ENCODE peak calls at places on chromosomes 13 and 19, in five cellular contexts. C is right cardiac atrium, J is SJSA1, T is tibial artery, H is cardiac muscle cell. P is an unnamed sample.

GRCh38 chr13:113138792-113139551 is 16.4 kb downstream of the F10 start:
- DNase-seq in C (no peak), J (no peak), T (peak; percentile 48), H (peak; percentile 19), P (no peak)

GRCh38 chr13:75135325-75135825 is 346.6 kb downstream of the TBC1D4 start:
- DNase-seq in C (no peak), J (peak; percentile 65), T (no peak), H (peak; percentile 97), P (peak; percentile 81)

GRCh38 chr19:48818234-48818823 is 7.5 kb upstream of the BCAT2 start:
- DNase-seq in C (no peak), J (no peak), T (no peak), H (no peak), P (no peak)

GRCh38 chr19:46975918-46976782 is 43.5 kb upstream of the NPAS1 start:
- DNase-seq in C (peak; percentile 99), J (peak; percentile 85), T (peak; percentile 100), H (peak; percentile 99), P (peak; percentile 98)

GRCh38 chr13:42110410-42111155 is 62.1 kb downstream of the DGKH start:
- DNase-seq in C (no peak), J (peak; percentile 70), T (no peak), H (peak; percentile 88), P (peak; percentile 84)

GRCh38 chr19:1513492-1514294 is 874 bp upstream of the ADAMTSL5 start:
- DNase-seq in C (peak; percentile 74), J (peak; percentile 48), T (no peak), H (peak; percentile 59), P (peak; percentile 84)

GRCh38 chr13:110137677-110138008 is 169.3 kb downstream of the COL4A1 start:
- DNase-seq in C (peak; percentile 78), J (peak; percentile 15), T (no peak), H (peak; percentile 30), P (peak; percentile 43)

GRCh38 chr13:99974296-99974938 is 2.9 kb upstream of the ZIC5 start:
- DNase-seq in C (no peak), J (no peak), T (no peak), H (no peak), P (no peak)

GRCh38 chr19:53254451-53255341 is at the start of gene ZNF677:
- DNase-seq in C (peak; percentile 98), J (peak; percentile 1), T (peak; percentile 96), H (peak; percentile 95), P (peak; percentile 88)

GRCh38 chr19:5050016-5050656 is 81.2 kb downstream of the KDM4B start:
- DNase-seq in C (no peak), J (no peak), T (no peak), H (no peak), P (no peak)

GRCh38 chr19:5052515-5052914 is 83.6 kb downstream of the KDM4B start:
- DNase-seq in C (no peak), J (no peak), T (no peak), H (no peak), P (no peak)

GRCh38 chr19:5052945-5053485 is 84.1 kb downstream of the KDM4B start:
- DNase-seq in C (no peak), J (no peak), T (no peak), H (no peak), P (no peak)

GRCh38 chr19:5050905-5051304 is 82.0 kb downstream of the KDM4B start:
- DNase-seq in C (peak; percentile 51), J (no peak), T (no peak), H (no peak), P (no peak)

DNA sequence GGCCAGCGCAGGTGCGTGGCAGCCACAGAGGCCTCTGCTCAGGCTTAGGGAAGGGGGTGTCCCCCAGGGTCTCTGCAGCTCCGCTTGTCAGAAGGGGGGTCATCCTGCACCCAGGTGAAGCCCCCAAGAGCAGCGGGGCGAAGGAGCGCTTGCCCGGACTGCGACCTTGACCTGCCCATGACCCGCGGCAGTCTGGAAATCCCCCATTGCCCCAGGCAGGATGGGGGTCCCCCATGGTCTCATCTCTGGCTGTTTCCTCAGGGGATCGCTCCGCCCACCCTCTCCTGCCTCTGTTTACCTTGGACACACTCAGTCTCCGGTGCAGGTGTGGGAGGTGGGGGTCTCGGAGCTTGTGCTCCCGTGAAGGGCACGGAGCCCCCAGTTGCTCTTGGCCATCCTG is 82.7 kb downstream of the KDM4B start:
- DNase-seq in C (peak; percentile 52), J (no peak), T (no peak), H (no peak), P (no peak)
- H3K4me1 ChIP-seq in C (peaks cover 2% of the 10 kb centered on the region), J (peaks cover 25% of the 10 kb centered on the region), T (peaks cover 32% of the 10 kb centered on the region), H (peaks cover 14% of the 10 kb centered on the region), P (peaks cover 32% of the 10 kb centered on the region)

GRCh38 chr13:51729853-51730553 is 74.0 kb downstream of the DHRS12 start:
- DNase-seq in C (peak; percentile 77), J (peak; percentile 93), T (peak; percentile 80), H (peak; percentile 88), P (peak; percentile 95)
- H3K4me3 ChIP-seq in C (no peak overlapping the region), J (peak overlapping the region; percentile 16), T (peak overlapping the region; percentile 12), H (no peak overlapping the region), P (peak overlapping the region; percentile 66)

DNA sequence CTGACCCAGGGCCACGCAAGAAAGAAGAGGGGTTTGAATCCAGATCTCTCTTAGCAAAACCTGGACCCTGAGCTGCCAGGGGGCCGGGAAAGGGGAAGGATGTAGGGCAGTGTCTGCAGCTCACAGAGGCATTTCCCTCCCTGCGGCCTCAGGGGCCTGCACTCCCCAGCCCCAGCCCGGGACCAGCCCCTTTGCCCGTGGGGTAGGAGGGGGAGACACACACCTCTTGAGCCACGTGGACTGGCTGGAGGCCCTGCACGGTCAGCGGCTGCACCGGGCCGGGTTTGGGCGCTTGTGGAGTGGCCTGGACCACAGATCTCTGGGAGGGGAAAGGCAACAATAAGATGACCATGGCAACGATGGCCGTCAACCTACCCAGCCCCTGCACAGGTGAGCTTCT is 26.9 kb downstream of the RFX1 start:
- DNase-seq in C (peak; percentile 77), J (no peak), T (no peak), H (peak; percentile 20), P (no peak)
- H3K4me1 ChIP-seq in C (peaks cover 9% of the 10 kb centered on the region), J (no peaks in the 10 kb centered on the region), T (peaks cover 30% of the 10 kb centered on the region), H (peaks cover 7% of the 10 kb centered on the region), P (no peaks in the 10 kb centered on the region)

DNA sequence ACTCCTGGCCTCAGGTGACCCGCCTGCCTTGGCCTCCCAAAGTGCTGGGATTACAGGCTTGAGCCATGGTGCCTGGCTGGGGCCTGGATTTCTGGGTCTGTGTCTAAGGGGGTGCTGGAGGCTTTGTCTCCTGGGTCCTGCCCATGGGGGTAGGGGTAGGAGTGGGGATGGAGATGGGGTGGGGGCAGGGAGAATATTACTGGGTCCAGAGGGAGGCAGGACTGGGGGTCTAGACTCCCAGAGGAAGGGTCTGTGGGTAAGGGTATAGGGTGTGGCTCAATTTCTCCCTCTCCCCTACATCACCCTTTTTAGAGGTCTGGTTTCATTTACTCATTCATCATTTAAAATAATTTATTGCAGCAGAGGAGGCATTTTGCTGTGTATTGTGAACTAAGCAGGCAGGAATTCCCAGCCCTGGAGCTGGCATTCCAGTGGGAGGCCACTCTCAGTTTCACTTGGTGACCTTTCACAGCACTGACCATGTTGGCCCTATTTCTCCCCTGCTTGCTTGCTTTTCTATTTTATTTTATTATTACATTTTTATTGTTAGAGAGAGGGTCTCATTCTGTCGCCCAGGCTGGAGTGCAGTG is 810 bp upstream of the NFKBID start:
- DNase-seq in C (no peak), J (peak; percentile 44), T (no peak), H (peak; percentile 25), P (peak; percentile 84)
- H3K4me3 ChIP-seq in C (peak overlapping the region; percentile 12), J (peak overlapping the region; percentile 63), T (peak overlapping the region; percentile 85), H (no peak overlapping the region), P (peak overlapping the region; percentile 93)

DNA sequence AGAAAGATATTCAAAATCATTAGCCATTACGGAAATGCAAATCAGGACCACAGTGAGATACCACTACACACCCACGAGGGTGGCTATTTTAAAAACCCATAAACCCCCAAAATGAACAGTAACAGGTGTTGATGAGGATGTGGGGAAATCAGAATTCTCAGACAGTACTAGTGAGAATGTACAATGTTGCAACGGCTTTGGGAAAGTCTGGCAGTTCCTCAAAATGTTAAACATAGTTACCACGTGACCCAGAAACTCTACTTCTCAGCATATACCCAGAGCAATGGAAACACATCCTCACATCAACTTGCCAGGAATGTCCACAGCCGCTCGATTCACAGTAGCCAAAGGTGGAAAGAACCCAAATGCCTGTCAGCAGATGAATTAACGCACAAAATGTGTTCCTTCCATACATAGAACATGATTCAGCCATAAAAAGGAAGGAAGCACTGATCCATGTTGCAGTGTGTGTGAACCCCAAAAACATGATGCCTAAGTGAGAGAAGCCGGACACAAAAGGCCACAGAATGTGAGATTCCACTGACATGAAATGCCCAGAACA is 7.0 kb downstream of the PLVAP start:
- DNase-seq in C (peak; percentile 4), J (no peak), T (no peak), H (peak; percentile 93), P (peak; percentile 50)
- H3K4me1 ChIP-seq in C (no peaks in the 10 kb centered on the region), J (no peaks in the 10 kb centered on the region), T (peaks cover 12% of the 10 kb centered on the region), H (no peaks in the 10 kb centered on the region), P (peaks cover 3% of the 10 kb centered on the region)

GRCh38 chr19:6241680-6242079 is 38.1 kb downstream of the MLLT1 start:
- DNase-seq in C (peak; percentile 84), J (no peak), T (no peak), H (no peak), P (no peak)
- H3K4me3 ChIP-seq in C (no peak overlapping the region), J (no peak overlapping the region), T (no peak overlapping the region), H (no peak overlapping the region), P (no peak overlapping the region)

DNA sequence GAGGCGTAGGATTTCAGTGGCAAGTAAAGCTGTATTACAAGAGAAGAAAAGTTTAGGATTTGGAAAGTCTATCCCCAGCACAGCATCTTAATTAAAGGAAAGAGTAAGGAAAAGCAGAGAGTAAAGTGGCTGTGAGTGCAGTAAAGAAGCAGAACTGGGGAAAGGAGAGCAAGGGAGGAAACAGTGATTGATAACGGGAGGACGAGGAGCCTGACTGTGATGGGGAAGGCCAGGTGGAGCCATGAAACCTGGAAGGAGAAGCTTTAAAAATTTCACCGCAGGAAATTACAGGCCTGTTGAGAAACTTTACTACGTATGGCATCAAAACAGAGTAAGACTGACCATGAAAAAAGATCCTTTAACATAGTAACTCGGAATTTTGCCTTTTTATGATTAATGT is 175.6 kb downstream of the SHISA2 start:
- DNase-seq in C (no peak), J (no peak), T (no peak), H (no peak), P (no peak)
- H3K4me1 ChIP-seq in C (no peaks in the 10 kb centered on the region), J (peaks cover 6% of the 10 kb centered on the region), T (no peaks in the 10 kb centered on the region), H (peaks cover 10% of the 10 kb centered on the region), P (peaks cover 12% of the 10 kb centered on the region)

P was measured in adipocyte.